ENCODE peak calls at places on chromosomes 5 and 9, in five cellular contexts. B is heart left ventricle, H is uterus, L is cardiac fibroblast, Z is adrenal gland. J is an unnamed sample.

GRCh38 chr5:75050415-75050814 is 1.9 kb downstream of the GCNT4 start:
- DNase-seq in B (no peak), H (no peak), L (peak; percentile 35), Z (no peak), J (no peak)

GRCh38 chr5:159017787-159018186 is 81.9 kb downstream of the EBF1 start:
- DNase-seq in B (peak; percentile 77), H (peak; percentile 76), L (peak; percentile 94), Z (peak; percentile 71), J (peak; percentile 92)

GRCh38 chr9:113523421-113524141 is 60.1 kb downstream of the RGS3 start:
- DNase-seq in B (peak; percentile 81), H (no peak), L (no peak), Z (peak; percentile 52), J (peak; percentile 25)

GRCh38 chr9:128703616-128704355 is 1.5 kb downstream of the PKN3 start:
- DNase-seq in B (peak; percentile 73), H (peak; percentile 61), L (no peak), Z (no peak), J (no peak)

GRCh38 chr5:168301593-168302388 is 10.3 kb downstream of the WWC1 start:
- DNase-seq in B (no peak), H (no peak), L (no peak), Z (no peak), J (no peak)

GRCh38 chr9:27799326-27799725 is 226.0 kb upstream of the C9orf72 start:
- DNase-seq in B (no peak), H (no peak), L (no peak), Z (no peak), J (no peak)

GRCh38 chr9:12849486-12850010 is 74.7 kb downstream of the LURAP1L start:
- DNase-seq in B (no peak), H (no peak), L (no peak), Z (no peak), J (no peak)

GRCh38 chr9:22379272-22379671 is 67.4 kb upstream of the DMRTA1 start:
- DNase-seq in B (no peak), H (no peak), L (no peak), Z (no peak), J (no peak)

GRCh38 chr9:33155393-33155792 is 11.7 kb downstream of the B4GALT1 start:
- DNase-seq in B (no peak), H (no peak), L (no peak), Z (no peak), J (no peak)

GRCh38 chr5:5105531-5105930 is 34.6 kb upstream of the ADAMTS16 start:
- DNase-seq in B (no peak), H (no peak), L (no peak), Z (no peak), J (no peak)

GRCh38 chr5:148970876-148971275 is 92.0 kb downstream of the SH3TC2 start:
- DNase-seq in B (no peak), H (no peak), L (no peak), Z (no peak), J (no peak)

GRCh38 chr9:4746278-4746677 is 5.3 kb upstream of the AK3 start:
- DNase-seq in B (no peak), H (no peak), L (no peak), Z (no peak), J (no peak)

GRCh38 chr9:71760901-71761300 is 7.4 kb downstream of the CEMIP2 start:
- DNase-seq in B (no peak), H (no peak), L (no peak), Z (peak; percentile 73), J (no peak)

GRCh38 chr9:17082343-17082742 is 52.5 kb upstream of the CNTLN start:
- DNase-seq in B (no peak), H (peak; percentile 32), L (peak; percentile 36), Z (no peak), J (peak; percentile 54)

GRCh38 chr5:33921005-33921404 is 15.2 kb upstream of the RXFP3 start:
- DNase-seq in B (no peak), H (no peak), L (no peak), Z (no peak), J (no peak)

GRCh38 chr9:78985084-78985738 is 586.6 kb upstream of the TLE4 start:
- DNase-seq in B (no peak), H (no peak), L (peak; percentile 18), Z (no peak), J (no peak)

GRCh38 chr9:111094433-111095421 is 56.5 kb upstream of the LPAR1 start:
- DNase-seq in B (peak; percentile 32), H (peak; percentile 54), L (peak; percentile 77), Z (peak; percentile 29), J (peak; percentile 72)

GRCh38 chr5:174338204-174339010 is 292.9 kb downstream of the NSG2 start:
- DNase-seq in B (no peak), H (no peak), L (no peak), Z (no peak), J (no peak)

GRCh38 chr9:22649384-22649783 is 202.8 kb downstream of the DMRTA1 start:
- DNase-seq in B (no peak), H (no peak), L (no peak), Z (no peak), J (no peak)

GRCh38 chr5:32785639-32786216 is 74.6 kb downstream of the NPR3 start:
- DNase-seq in B (no peak), H (no peak), L (peak; percentile 57), Z (no peak), J (peak; percentile 62)

GRCh38 chr9:126974604-126975003 is 60.0 kb downstream of the RALGPS1 start:
- DNase-seq in B (no peak), H (no peak), L (no peak), Z (no peak), J (no peak)

GRCh38 chr9:928363-929042 is 48.0 kb upstream of the DMRT3 start:
- DNase-seq in B (no peak), H (no peak), L (no peak), Z (no peak), J (no peak)

GRCh38 chr9:122228906-122229837 is at the start of gene LHX6:
- DNase-seq in B (no peak), H (no peak), L (peak; percentile 29), Z (peak; percentile 40), J (peak; percentile 15)

GRCh38 chr9:133607381-133607780 is 1.8 kb downstream of the FAM163B start:
- DNase-seq in B (no peak), H (no peak), L (no peak), Z (no peak), J (no peak)

GRCh38 chr5:55232985-55233928 is at the start of gene CCNO:
- DNase-seq in B (peak; percentile 67), H (peak; percentile 37), L (peak; percentile 69), Z (peak; percentile 78), J (peak; percentile 44)

GRCh38 chr5:134242146-134242545 is 16.3 kb upstream of the PPP2CA start:
- DNase-seq in B (peak; percentile 70), H (peak; percentile 75), L (peak; percentile 94), Z (no peak), J (peak; percentile 95)

GRCh38 chr5:168284809-168285208 is 6.6 kb upstream of the WWC1 start:
- DNase-seq in B (no peak), H (no peak), L (no peak), Z (no peak), J (no peak)

GRCh38 chr5:59296317-59297264 is 596.9 kb downstream of the PDE4D start:
- DNase-seq in B (no peak), H (no peak), L (peak; percentile 58), Z (no peak), J (no peak)

GRCh38 chr5:23820764-23821471 is 313.5 kb downstream of the PRDM9 start:
- DNase-seq in B (no peak), H (no peak), L (peak; percentile 45), Z (peak; percentile 12), J (peak; percentile 3)

GRCh38 chr5:136212252-136212721 is 19.3 kb upstream of the SMIM32 start:
- DNase-seq in B (peak; percentile 49), H (peak; percentile 30), L (peak; percentile 63), Z (peak; percentile 61), J (no peak)

DNA sequence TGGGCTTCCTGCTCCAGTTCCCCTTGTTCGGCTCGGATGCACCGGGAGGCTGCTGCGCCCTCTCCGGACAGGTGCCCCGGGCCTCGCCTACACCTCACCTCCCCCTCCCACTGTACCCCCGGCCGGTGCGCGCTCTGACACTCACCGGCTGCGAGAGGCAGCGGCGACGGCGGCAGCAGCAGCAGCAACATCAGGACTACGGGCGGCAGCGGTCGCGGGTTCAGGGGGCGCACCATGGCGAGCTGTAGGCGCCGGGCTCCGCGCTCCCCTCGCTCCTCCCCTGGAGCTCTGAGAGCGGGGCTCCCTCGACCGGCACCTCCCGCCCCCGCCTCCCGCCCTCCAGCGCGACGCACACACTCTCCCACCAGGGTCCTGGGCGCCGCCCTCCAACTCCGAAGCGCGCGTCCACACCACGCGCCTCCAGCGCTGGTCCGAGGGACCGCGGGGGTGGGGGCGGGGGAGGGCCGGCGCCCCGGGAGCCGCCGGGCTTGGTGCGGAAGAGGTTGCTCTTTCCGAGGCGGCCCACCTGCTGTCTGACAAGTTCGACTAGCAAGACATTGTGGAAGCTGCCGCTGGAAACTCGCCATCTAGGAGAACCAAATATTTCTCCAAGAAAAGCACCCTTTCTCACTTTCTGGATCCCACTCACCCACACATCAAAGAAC is at the start of gene GFRA3:
- DNase-seq in B (no peak), H (no peak), L (no peak), Z (no peak), J (no peak)
- H3K4me3 ChIP-seq in B (peak within 1 kb of the TSS; percentile 16), H (peak within 1 kb of the TSS; percentile 27), L (peak within 1 kb of the TSS; percentile 43), Z (no peak within 1 kb of the TSS), J (peak within 1 kb of the TSS; percentile 47)

DNA sequence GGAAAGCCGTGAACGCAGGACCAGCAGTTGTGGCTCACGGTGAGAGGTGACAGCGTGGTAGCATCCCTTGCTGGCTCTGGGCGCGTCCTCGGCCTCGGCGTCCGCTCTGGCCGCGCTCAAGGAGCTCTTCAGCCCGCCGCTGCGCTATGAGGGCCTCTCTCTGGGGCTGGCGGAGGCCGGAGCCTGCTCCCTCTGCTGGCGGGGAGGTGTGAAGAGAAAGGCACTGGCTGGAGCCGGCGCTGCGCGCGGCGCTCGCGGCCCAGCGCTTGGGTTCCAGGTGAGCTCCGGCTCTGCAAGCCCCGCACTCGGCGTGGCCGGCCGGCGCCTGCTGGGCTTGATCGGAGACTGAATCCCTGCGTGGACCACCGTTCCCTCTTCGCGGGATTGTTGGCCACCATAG is 705.6 kb downstream of the SEMA5A start:
- DNase-seq in B (no peak), H (no peak), L (no peak), Z (no peak), J (no peak)
- H3K4me3 ChIP-seq in B (no peak overlapping the region), H (no peak overlapping the region), L (no peak overlapping the region), Z (no peak overlapping the region), J (no peak overlapping the region)

GRCh38 chr5:142011572-142012185 is 1.1 kb downstream of the GNPDA1 start:
- DNase-seq in B (no peak), H (no peak), L (no peak), Z (peak; percentile 12), J (no peak)
- H3K4me3 ChIP-seq in B (no peak overlapping the region), H (peak overlapping the region; percentile 72), L (no peak overlapping the region), Z (peak overlapping the region; percentile 83), J (peak overlapping the region; percentile 79)

DNA sequence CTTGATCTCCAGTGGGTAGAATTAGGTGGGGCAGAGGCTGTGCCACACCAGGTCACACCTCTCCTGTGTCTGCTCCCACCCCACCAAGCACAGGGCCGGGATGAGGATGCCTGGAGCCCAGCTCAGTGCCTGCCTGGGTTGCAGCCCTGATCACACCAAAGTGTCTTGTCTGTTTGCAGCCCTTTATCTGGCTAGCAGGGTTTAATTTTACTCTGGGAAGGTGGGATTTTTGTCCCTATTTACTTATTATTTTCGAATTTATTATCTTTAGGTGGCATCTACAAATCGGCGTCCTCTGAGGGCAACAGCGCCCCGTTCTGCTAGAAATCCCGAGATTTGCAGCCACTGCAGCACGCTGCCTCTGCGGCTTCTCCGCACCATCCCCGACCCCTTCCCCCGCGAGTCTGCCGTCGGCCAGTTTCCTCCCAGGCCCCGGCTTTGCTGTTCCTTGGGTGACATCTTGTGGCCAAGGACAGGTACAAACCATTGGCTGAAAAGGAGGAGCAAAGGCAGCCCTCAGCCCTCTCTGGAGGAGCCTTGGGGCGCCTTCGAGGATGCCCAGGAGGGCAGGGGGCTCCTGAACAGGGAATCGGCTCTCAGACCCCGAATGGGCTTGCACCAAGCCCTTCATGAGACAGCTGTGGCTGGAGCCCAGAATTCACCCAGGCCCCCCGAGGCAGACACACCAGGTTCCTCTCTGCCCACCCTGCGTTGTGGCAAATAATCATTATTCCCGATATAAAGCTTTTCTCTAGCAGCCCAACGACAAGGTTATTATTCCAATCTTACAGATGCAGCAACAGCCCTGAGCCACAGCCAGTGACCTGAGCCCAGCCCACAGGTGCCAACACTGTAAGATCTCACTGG is 113.0 kb downstream of the GAPVD1 start:
- DNase-seq in B (peak; percentile 69), H (peak; percentile 34), L (peak; percentile 74), Z (peak; percentile 73), J (peak; percentile 49)
- H3K4me3 ChIP-seq in B (no peak overlapping the region), H (no peak overlapping the region), L (peak overlapping the region; percentile 50), Z (no peak overlapping the region), J (peak overlapping the region; percentile 38)